ENCODE peak calls at places on chromosomes 4 and X, in six cellular contexts. F, C, N, X, H and U are unnamed samples.
A peak's percentile ranks its signal among the peaks of the same experiment; 100 is the strongest.

GRCh38 chrX:107970073-107970472 is 12.1 kb downstream of the TEX13B start:
- DNase-seq in F (no peak), C (no peak), N (no peak), X (no peak), H (peak; percentile 15), U (peak; percentile 1)

GRCh38 chr4:125116431-125116830 is 198.3 kb upstream of the FAT4 start:
- DNase-seq in F (no peak), C (no peak), N (no peak), X (no peak), H (no peak), U (no peak)

GRCh38 chr4:2284161-2284933 is 22.4 kb upstream of the MXD4 start:
- DNase-seq in F (no peak), C (no peak), N (no peak), X (no peak), H (no peak), U (no peak)

GRCh38 chrX:115428011-115428410 is 133.0 kb upstream of the PLS3 start:
- DNase-seq in F (no peak), C (no peak), N (peak; percentile 0), X (no peak), H (no peak), U (no peak)

GRCh38 chr4:53951414-53951813 is 113.0 kb downstream of the CHIC2 start:
- DNase-seq in F (no peak), C (no peak), N (no peak), X (no peak), H (no peak), U (no peak)

GRCh38 chr4:148618856-148619255 is 176.6 kb upstream of the NR3C2 start:
- DNase-seq in F (no peak), C (no peak), N (no peak), X (no peak), H (no peak), U (no peak)

GRCh38 chr4:175542787-175543186 is 269.3 kb downstream of the GPM6A start:
- DNase-seq in F (no peak), C (no peak), N (no peak), X (no peak), H (no peak), U (no peak)

GRCh38 chrX:53449632-53450031 is 15.5 kb upstream of the HSD17B10 start:
- DNase-seq in F (no peak), C (no peak), N (no peak), X (no peak), H (no peak), U (no peak)

GRCh38 chr4:184293552-184293951 is 75.9 kb upstream of the ENPP6 start:
- DNase-seq in F (no peak), C (no peak), N (peak; percentile 79), X (no peak), H (no peak), U (no peak)

GRCh38 chr4:18020145-18020670 is 1.3 kb downstream of the LCORL start:
- DNase-seq in F (no peak), C (peak; percentile 8), N (no peak), X (peak; percentile 12), H (no peak), U (peak; percentile 8)

GRCh38 chr4:180189639-180190038 is 2053.6 kb upstream of the TENM3 start:
- DNase-seq in F (no peak), C (no peak), N (no peak), X (no peak), H (no peak), U (no peak)

GRCh38 chrX:132488819-132489255 is at the start of gene MBNL3:
- DNase-seq in F (peak; percentile 53), C (no peak), N (peak; percentile 86), X (peak; percentile 37), H (peak; percentile 81), U (peak; percentile 57)

GRCh38 chrX:29690061-29690460 is 525.3 kb upstream of the MAGEB2 start:
- DNase-seq in F (no peak), C (peak; percentile 3), N (no peak), X (no peak), H (no peak), U (no peak)

GRCh38 chr4:165208741-165209388 is 1.5 kb downstream of the KLHL2 start:
- DNase-seq in F (no peak), C (no peak), N (peak; percentile 18), X (peak; percentile 2), H (no peak), U (no peak)

GRCh38 chr4:60657802-60658201 is 542.3 kb upstream of the ADGRL3 start:
- DNase-seq in F (no peak), C (no peak), N (no peak), X (peak; percentile 6), H (no peak), U (no peak)

GRCh38 chr4:145298885-145299284 is 118.5 kb upstream of the OTUD4 start:
- DNase-seq in F (no peak), C (no peak), N (peak; percentile 23), X (no peak), H (no peak), U (no peak)